ENCODE peak calls at places on chromosomes 3 and 15, in seven cellular contexts. N, L, Z, W, J, G and C are unnamed samples.

GRCh38 chr3:149832086-149832485 is 19.1 kb downstream of the RNF13 start:
- DNase-seq in G (no peak), Z (no peak), N (no peak), W (no peak), L (no peak), J (no peak), C (no peak)

GRCh38 chr15:48285329-48286214 is 45.7 kb upstream of the DUT start:
- DNase-seq in L (peak; percentile 22), Z (peak; percentile 93), G (no peak), J (peak; percentile 3), N (peak; percentile 23), W (peak; percentile 66), C (peak; percentile 66)

GRCh38 chr15:26972636-26973035 is 1.7 kb downstream of the GABRG3 start:
- DNase-seq in J (no peak), Z (no peak), W (no peak), G (no peak), N (no peak), L (no peak), C (no peak)

GRCh38 chr15:67927501-67928156 is 87.8 kb upstream of the RNU6-1 start:
- DNase-seq in Z (no peak), N (no peak), L (no peak), J (no peak), W (no peak), G (no peak), C (peak; percentile 76)

GRCh38 chr3:180329187-180329586 is 272.8 kb upstream of the TTC14 start:
- DNase-seq in G (no peak), L (no peak), J (no peak), N (no peak), Z (peak; percentile 23), W (no peak), C (no peak)

GRCh38 chr3:125609384-125609783 is 14.1 kb upstream of the OSBPL11 start:
- DNase-seq in N (no peak), L (no peak), J (no peak), Z (no peak), G (no peak), W (no peak), C (no peak)

GRCh38 chr15:43190178-43190577 is 5.0 kb downstream of the CCNDBP1 start:
- DNase-seq in W (no peak), G (no peak), Z (no peak), N (no peak), L (peak; percentile 84), J (no peak), C (no peak)

GRCh38 chr3:141280086-141280485 is 48.5 kb downstream of the PXYLP1 start:
- DNase-seq in G (no peak), Z (no peak), J (no peak), L (peak; percentile 20), W (no peak), N (no peak), C (no peak)

GRCh38 chr3:111616417-111617105 is 21.4 kb upstream of the ZBED2 start:
- DNase-seq in L (no peak), G (no peak), N (no peak), W (no peak), Z (no peak), J (no peak), C (no peak)

GRCh38 chr3:23663661-23664186 is 142.0 kb upstream of the UBE2E1 start:
- DNase-seq in G (no peak), J (no peak), W (no peak), Z (no peak), N (no peak), L (no peak), C (no peak)

GRCh38 chr15:77421370-77421700 is 647 bp downstream of the HMG20A start:
- DNase-seq in W (no peak), G (no peak), L (no peak), N (no peak), Z (peak; percentile 40), J (no peak), C (no peak)

GRCh38 chr3:177810162-177810623 is 612.9 kb upstream of the TBL1XR1 start:
- DNase-seq in N (no peak), L (no peak), Z (no peak), W (no peak), G (no peak), J (no peak), C (no peak)

GRCh38 chr3:53223025-53223424 is 32.8 kb downstream of the TKT start:
- DNase-seq in G (no peak), W (no peak), N (no peak), Z (no peak), L (no peak), J (no peak), C (no peak)

GRCh38 chr3:184672335-184672734 is 39.5 kb downstream of the MAGEF1 start:
- DNase-seq in Z (no peak), W (no peak), N (no peak), L (no peak), J (no peak), G (no peak), C (no peak)

GRCh38 chr3:191901746-191902145 is 440.8 kb downstream of the PYDC2 start:
- DNase-seq in J (no peak), N (no peak), W (no peak), L (no peak), G (no peak), Z (no peak), C (no peak)

DNA sequence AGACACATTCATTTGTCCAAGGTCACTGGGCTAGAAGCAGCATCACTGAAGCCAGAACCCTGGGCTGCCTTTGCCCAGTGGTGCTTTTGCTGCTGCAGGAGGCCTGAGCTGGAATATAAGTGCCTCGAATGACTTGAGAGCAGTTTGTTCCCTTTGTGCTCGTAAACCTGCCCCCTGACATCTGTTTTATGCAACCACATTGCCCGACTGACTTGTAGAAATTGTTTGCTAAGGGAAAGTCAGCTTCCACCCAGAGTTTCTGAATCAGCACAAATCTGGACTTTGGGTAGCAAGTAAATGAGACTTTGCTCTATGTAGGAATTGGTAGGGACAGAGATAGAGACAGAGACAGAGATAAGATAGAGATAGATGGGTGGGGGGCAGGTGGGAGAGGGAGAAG is 23.1 kb downstream of the RASGRF1 start:
- DNase-seq in N (no peak), Z (no peak), W (no peak), G (no peak), L (no peak), J (no peak), C (no peak)
- TF ChIP-seq POLR2AphosphoS5 in N (no peak), Z (no peak), W (no peak), G (no peak), L (no peak), J (no peak), C (no peak)

GRCh38 chr3:45640724-45641361 is 46.3 kb downstream of the LIMD1 start:
- DNase-seq in L (no peak), W (no peak), J (no peak), G (no peak), N (no peak), Z (no peak), C (no peak)
- TF ChIP-seq POLR2AphosphoS5 in L (no peak), W (no peak), J (no peak), G (no peak), N (no peak), Z (no peak), C (no peak)

DNA sequence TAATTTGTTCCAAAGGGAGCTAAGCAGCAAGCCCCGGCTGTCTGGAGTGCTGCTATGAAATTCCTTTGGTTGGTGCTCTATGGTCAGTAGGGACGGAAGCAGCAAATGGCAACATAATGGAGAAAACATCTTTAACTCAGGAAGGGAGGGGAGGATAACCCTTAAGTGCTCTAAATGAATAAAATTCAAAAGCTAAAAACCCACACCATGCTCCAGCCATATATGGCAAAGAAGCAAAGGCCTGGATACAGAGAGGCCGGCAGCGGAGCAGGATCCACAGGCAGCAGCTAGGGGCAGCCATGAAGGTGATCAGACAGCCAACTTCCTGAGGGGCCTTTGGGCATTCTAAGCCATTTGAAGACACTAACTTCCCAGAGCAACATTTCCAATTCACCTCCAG is 38.9 kb downstream of the IL17RD start:
- DNase-seq in W (no peak), Z (peak; percentile 91), N (no peak), L (no peak), G (no peak), J (no peak), C (no peak)
- TF ChIP-seq POLR2AphosphoS5 in W (no peak), Z (peak; percentile 48), N (no peak), L (no peak), G (no peak), J (no peak), C (no peak)

DNA sequence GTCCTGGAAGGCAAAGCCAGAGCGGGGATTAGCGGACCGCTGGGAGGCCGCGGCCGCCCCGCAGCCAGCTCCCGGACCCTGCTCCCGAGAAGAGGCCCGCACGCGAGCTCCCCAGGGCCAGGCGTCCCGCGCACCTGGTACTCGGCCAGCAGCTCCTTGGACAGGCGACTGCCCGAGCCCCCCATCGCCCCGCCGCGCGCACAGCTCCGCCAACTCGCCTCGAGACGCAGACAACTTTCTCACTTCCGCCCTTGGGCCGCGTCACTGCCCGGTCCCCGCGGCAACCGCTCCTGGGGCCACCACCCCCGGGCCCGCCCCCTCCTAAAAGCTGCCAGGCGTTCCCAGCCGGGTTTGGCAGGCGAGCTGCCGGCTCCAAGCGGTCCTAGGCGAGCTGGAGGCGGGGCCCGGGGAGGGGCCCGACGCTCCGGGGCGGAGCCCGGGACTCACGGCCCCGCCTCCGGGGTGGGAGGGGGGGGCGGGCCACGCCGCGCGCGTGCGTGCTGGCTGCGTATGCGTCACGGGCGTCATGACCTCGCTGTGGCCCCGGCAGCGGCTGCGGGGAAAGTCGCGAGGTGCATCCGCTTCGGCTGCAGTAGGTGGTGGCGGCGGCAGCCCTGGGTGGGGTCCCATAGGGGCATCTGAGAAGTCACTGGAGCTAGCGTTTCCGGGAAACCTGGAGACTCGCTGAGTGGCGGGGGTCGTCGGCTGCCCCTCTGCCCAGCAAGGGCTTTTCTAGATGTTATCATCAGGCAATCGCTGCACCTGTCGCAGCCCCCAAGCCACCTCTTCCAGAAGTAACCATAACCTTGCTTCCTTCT is at the start of the genes CIB1 and GDPGP1:
- DNase-seq in W (no peak), L (peak; percentile 94), J (peak; percentile 96), N (peak; percentile 98), Z (peak; percentile 96), G (peak; percentile 98), C (peak; percentile 24)
- TF ChIP-seq POLR2AphosphoS5 in W (peak; percentile 31), L (peak; percentile 74), J (peak; percentile 77), N (peak; percentile 78), Z (peak; percentile 61), G (no peak), C (peak; percentile 83)

DNA sequence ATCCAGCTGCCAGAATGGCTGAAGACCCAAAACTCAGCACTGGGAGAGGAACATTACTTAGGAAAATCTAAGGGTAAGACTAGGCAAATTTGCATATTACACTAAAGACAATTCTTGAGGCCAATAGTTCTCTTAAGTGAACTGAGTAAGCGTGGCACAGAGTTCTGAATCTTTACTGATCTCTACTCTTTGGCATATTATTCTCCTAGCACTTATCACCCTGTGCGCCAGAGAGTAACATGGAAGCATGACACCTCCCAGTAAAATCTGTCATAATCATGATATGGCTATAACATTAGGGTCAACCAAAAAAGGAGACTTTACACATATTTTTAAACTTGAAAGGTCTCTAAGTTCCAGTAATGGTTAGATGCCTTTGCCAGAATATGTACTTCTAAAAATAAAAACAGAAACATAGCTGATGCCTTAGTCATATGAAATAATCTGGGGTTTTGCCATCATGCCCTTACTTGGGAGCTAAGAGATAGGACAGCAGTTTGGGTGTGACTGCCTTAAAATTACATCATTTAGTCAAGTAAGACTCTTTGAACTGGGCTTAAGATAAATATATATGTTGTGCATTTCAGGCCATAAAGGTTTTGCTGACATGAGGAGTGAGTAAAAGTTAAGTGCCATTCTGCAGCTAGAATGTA is 290.6 kb downstream of the PLCL2 start:
- DNase-seq in Z (no peak), G (no peak), N (no peak), L (no peak), W (no peak), J (no peak), C (no peak)
- TF ChIP-seq POLR2AphosphoS5 in Z (no peak), G (no peak), N (no peak), L (no peak), W (no peak), J (no peak), C (no peak)

GRCh38 chr3:9955067-9955502 is 2.9 kb upstream of the PRRT3 start:
- DNase-seq in G (no peak), Z (peak; percentile 77), J (no peak), N (no peak), L (no peak), W (no peak), C (no peak)
- TF ChIP-seq POLR2AphosphoS5 in G (no peak), Z (no peak), J (no peak), N (no peak), L (no peak), W (no peak), C (no peak)